ENCODE peak calls at places on chromosomes 7 and 10, in five cellular contexts. Z is neuronal stem cell, W is H9, G is H1, J is trophoblast cell. E is an unnamed sample.

GRCh38 chr7:75878769-75879596 is at the start of gene RHBDD2:
- DNase-seq in Z (peak), W (peak), G (peak), J (peak), E (peak)

GRCh38 chr7:44156453-44157010 is 15.4 kb upstream of the MYL7 start:
- DNase-seq in Z (no peak), W (no peak), G (no peak), J (no peak), E (no peak)

GRCh38 chr10:30782543-30783461 is 153.2 kb upstream of the LYZL2 start:
- DNase-seq in Z (no peak), W (no peak), G (no peak), J (peak), E (peak)

GRCh38 chr10:96560970-96561887 is 25.6 kb downstream of the TM9SF3 start:
- DNase-seq in Z (no peak), W (no peak), G (no peak), J (no peak), E (no peak)

GRCh38 chr10:133241501-133242205 is 4.0 kb downstream of the VENTX start:
- DNase-seq in Z (no peak), W (no peak), G (no peak), J (no peak), E (no peak)

GRCh38 chr10:36148207-36148606 is 506.1 kb upstream of the FZD8 start:
- DNase-seq in Z (no peak), W (no peak), G (no peak), J (no peak), E (no peak)

GRCh38 chr10:48496105-48496830 is 108.6 kb downstream of the ARHGAP22 start:
- DNase-seq in Z (no peak), W (no peak), G (peak), J (peak), E (no peak)

GRCh38 chr10:48804740-48805182 is 120.1 kb downstream of the WDFY4 start:
- DNase-seq in Z (no peak), W (no peak), G (no peak), J (no peak), E (peak)

GRCh38 chr10:97278491-97278989 is 13.9 kb downstream of the ARHGAP19 start:
- DNase-seq in Z (no peak), W (no peak), G (no peak), J (peak), E (peak)

GRCh38 chr7:82704121-82704520 is 260.5 kb upstream of the CACNA2D1 start:
- DNase-seq in Z (no peak), W (no peak), G (no peak), J (no peak), E (no peak)

GRCh38 chr7:39595102-39595620 is 28.2 kb upstream of the RALA start:
- DNase-seq in Z (no peak), W (no peak), G (no peak), J (no peak), E (peak)

GRCh38 chr7:34928052-34928451 is 109.2 kb downstream of the DPY19L1 start:
- DNase-seq in Z (peak), W (peak), G (peak), J (peak), E (no peak)

GRCh38 chr10:77456414-77456813 is 181.2 kb downstream of the KCNMA1 start:
- DNase-seq in Z (no peak), W (no peak), G (no peak), J (no peak), E (no peak)

GRCh38 chr10:125060486-125060850 is 99.9 kb downstream of the CTBP2 start:
- DNase-seq in Z (no peak), W (no peak), G (no peak), J (no peak), E (no peak)

GRCh38 chr7:2259480-2259879 is 17.5 kb downstream of the NUDT1 start:
- DNase-seq in Z (no peak), W (no peak), G (no peak), J (no peak), E (no peak)

GRCh38 chr10:51159841-51160240 is 85.6 kb downstream of the PRKG1 start:
- DNase-seq in Z (no peak), W (no peak), G (no peak), J (peak), E (no peak)

GRCh38 chr10:105068497-105068896 is 427.4 kb downstream of the SORCS3 start:
- DNase-seq in Z (no peak), W (no peak), G (no peak), J (peak), E (no peak)

GRCh38 chr10:87868277-87868676 is 4.9 kb downstream of the PTEN start:
- DNase-seq in Z (no peak), W (no peak), G (no peak), J (no peak), E (no peak)

GRCh38 chr10:42149027-42149700 is 489.2 kb downstream of the ZNF33B start:
- DNase-seq in Z (no peak), W (no peak), G (no peak), J (no peak), E (no peak)

GRCh38 chr7:154978045-154978444 is 24.9 kb downstream of the PAXIP1 start:
- DNase-seq in Z (no peak), W (no peak), G (no peak), J (no peak), E (no peak)

GRCh38 chr10:52879181-52879607 is 106.6 kb upstream of the MBL2 start:
- DNase-seq in Z (no peak), W (no peak), G (no peak), J (no peak), E (peak)

GRCh38 chr7:7821517-7821916 is 103.1 kb upstream of the RPA3 start:
- DNase-seq in Z (no peak), W (no peak), G (no peak), J (no peak), E (no peak)

GRCh38 chr7:84642611-84643010 is 448.0 kb upstream of the SEMA3A start:
- DNase-seq in Z (no peak), W (no peak), G (no peak), J (no peak), E (no peak)
- H2BK12ac ChIP-seq in Z (no peak), W (no peak), G (no peak), J (no peak), E (no peak)

GRCh38 chr10:112519129-112519761 is 72.2 kb downstream of the VTI1A start:
- DNase-seq in Z (no peak), W (no peak), G (no peak), J (no peak), E (no peak)
- H3K9ac ChIP-seq in Z (no peak), W (no peak), G (no peak), J (no peak), E (no peak)

GRCh38 chr7:120920034-120920433 is 30.5 kb upstream of the ING3 start:
- DNase-seq in Z (no peak), W (no peak), G (no peak), J (no peak), E (no peak)

GRCh38 chr7:120916538-120916937 is 34.0 kb upstream of the ING3 start:
- DNase-seq in Z (no peak), W (no peak), G (no peak), J (no peak), E (no peak)

GRCh38 chr7:120915314-120915713 is 35.3 kb upstream of the ING3 start:
- DNase-seq in Z (no peak), W (no peak), G (no peak), J (no peak), E (no peak)

GRCh38 chr7:120919466-120919865 is 31.1 kb upstream of the ING3 start:
- DNase-seq in Z (no peak), W (no peak), G (no peak), J (no peak), E (peak)

GRCh38 chr7:120916116-120916515 is 34.5 kb upstream of the ING3 start:
- DNase-seq in Z (no peak), W (no peak), G (no peak), J (no peak), E (no peak)
- H2BK120ac ChIP-seq in Z (no peak), W (no peak), G (no peak), J (no peak), E (no peak)

GRCh38 chr7:94559972-94560371 is 50.4 kb downstream of the CASD1 start:
- DNase-seq in Z (no peak), W (no peak), G (no peak), J (no peak), E (no peak)

GRCh38 chr7:94567396-94567795 is 57.8 kb downstream of the CASD1 start:
- DNase-seq in Z (no peak), W (no peak), G (no peak), J (peak), E (no peak)

GRCh38 chr7:94561841-94562514 is 52.4 kb downstream of the CASD1 start:
- DNase-seq in Z (no peak), W (no peak), G (no peak), J (peak), E (peak)

GRCh38 chr7:94565247-94565894 is 55.8 kb downstream of the CASD1 start:
- DNase-seq in Z (no peak), W (no peak), G (no peak), J (no peak), E (no peak)

GRCh38 chr7:94562525-94562924 is 52.9 kb downstream of the CASD1 start:
- DNase-seq in Z (no peak), W (no peak), G (no peak), J (no peak), E (peak)
- H2BK12ac ChIP-seq in Z (no peak), W (no peak), G (no peak), J (no peak), E (no peak)

GRCh38 chr7:93148135-93148534 is at the start of gene SAMD9L:
- DNase-seq in Z (no peak), W (no peak), G (no peak), J (no peak), E (peak)

GRCh38 chr7:93145324-93145723 is 2.9 kb downstream of the SAMD9L start:
- DNase-seq in Z (no peak), W (no peak), G (no peak), J (no peak), E (no peak)

GRCh38 chr7:93146465-93147127 is 1.6 kb downstream of the SAMD9L start:
- DNase-seq in Z (no peak), W (no peak), G (no peak), J (no peak), E (no peak)

GRCh38 chr7:93147358-93147757 is 827 bp downstream of the SAMD9L start:
- DNase-seq in Z (no peak), W (no peak), G (no peak), J (peak), E (peak)

GRCh38 chr7:93146036-93146435 is 2.1 kb downstream of the SAMD9L start:
- DNase-seq in Z (no peak), W (no peak), G (no peak), J (no peak), E (no peak)
- H3K9ac ChIP-seq in Z (no peak), W (no peak), G (no peak), J (no peak), E (no peak)

DNA sequence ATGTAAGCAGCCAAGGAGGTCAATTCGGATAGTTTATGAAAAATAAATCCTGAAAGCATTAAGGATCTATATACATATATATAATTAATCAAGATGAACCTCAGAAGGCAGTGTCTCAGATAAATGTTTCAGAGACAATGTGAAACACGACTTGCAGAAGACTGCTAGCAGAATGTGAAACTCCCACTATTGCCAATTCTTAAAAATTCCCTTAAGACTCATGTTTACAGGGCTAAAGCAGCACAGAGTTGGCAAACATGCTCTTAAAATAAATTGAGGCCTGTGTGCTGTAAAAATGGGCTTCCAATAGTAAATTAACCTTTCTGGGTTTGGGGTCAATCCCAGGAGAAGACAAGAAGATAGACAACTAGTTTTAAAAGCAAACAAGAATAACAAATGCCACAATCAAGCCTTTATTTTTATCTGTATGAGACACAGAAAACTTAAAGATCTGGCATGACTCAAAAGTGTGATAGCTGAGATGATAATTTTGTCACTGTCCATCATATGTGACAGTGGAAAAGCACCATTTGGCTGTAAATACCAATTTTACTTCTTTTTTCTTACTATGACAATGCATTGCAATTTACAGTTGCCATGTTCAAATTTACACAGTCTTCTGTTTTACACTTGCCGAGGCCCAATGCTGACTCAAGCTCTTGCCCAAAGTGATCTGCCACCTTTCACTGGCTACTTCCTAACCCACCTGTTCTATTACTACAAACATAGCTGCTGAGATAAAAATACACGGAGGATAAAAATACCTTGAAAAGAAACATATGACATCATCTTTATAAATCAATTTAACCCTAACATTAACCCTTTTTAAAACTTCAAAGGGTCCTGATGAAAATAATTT is 78.6 kb downstream of the CHCHD3 start:
- DNase-seq in Z (no peak), W (no peak), G (no peak), J (no peak), E (peak)
- H2BK120ac ChIP-seq in Z (no peak), W (no peak), G (no peak), J (no peak), E (no peak)

GRCh38 chr7:71925663-71926062 is 486.5 kb downstream of the CALN1 start:
- DNase-seq in Z (no peak), W (peak), G (peak), J (no peak), E (no peak)
- H2BK12ac ChIP-seq in Z (no peak), W (no peak), G (no peak), J (no peak), E (no peak)

E was measured in mesenchymal stem cell.